ENCODE peak calls at places on chromosomes 3 and 15, in five cellular contexts. P is K562, G is IMR-90, U is GM12878, J is A549. Q is an unnamed sample.
A peak's percentile ranks its signal among the peaks of the same experiment; 100 is the strongest.

GRCh38 chr3:38689774-38690173 is 40.3 kb upstream of the SCN5A start:
- DNase-seq in P (no peak), G (peak; percentile 17), U (no peak), J (no peak), Q (no peak)

GRCh38 chr3:66642015-66642414 is 141.2 kb upstream of the LRIG1 start:
- DNase-seq in P (no peak), G (no peak), U (no peak), J (no peak), Q (no peak)

GRCh38 chr3:39166134-39166710 is 12.8 kb upstream of the CSRNP1 start:
- DNase-seq in P (peak; percentile 71), G (peak; percentile 94), U (no peak), J (peak; percentile 55), Q (no peak)

GRCh38 chr15:33964665-33965040 is 3.6 kb upstream of the CHRM5 start:
- DNase-seq in P (no peak), G (peak; percentile 12), U (no peak), J (no peak), Q (no peak)

GRCh38 chr3:194103475-194103874 is 32.5 kb upstream of the HES1 start:
- DNase-seq in P (no peak), G (no peak), U (no peak), J (no peak), Q (no peak)

GRCh38 chr3:127049390-127049789 is 66.5 kb downstream of the PLXNA1 start:
- DNase-seq in P (no peak), G (no peak), U (no peak), J (peak; percentile 20), Q (no peak)

GRCh38 chr3:98778852-98779379 is 15.8 kb downstream of the ST3GAL6 start:
- DNase-seq in P (no peak), G (peak; percentile 95), U (no peak), J (no peak), Q (no peak)

GRCh38 chr3:195909645-195910498 is 1.5 kb upstream of the TNK2 start:
- DNase-seq in P (peak; percentile 100), G (peak; percentile 61), U (no peak), J (peak; percentile 66), Q (peak; percentile 99)

GRCh38 chr3:54222318-54222717 is 100.0 kb downstream of the CACNA2D3 start:
- DNase-seq in P (no peak), G (no peak), U (no peak), J (peak; percentile 24), Q (no peak)

GRCh38 chr3:54791552-54792156 is 136.2 kb downstream of the LRTM1 start:
- DNase-seq in P (no peak), G (no peak), U (no peak), J (no peak), Q (no peak)

GRCh38 chr15:60727661-60728060 is 248.7 kb upstream of the ICE2 start:
- DNase-seq in P (no peak), G (no peak), U (no peak), J (no peak), Q (no peak)

GRCh38 chr15:64617727-64618126 is 157.3 kb downstream of the ZNF609 start:
- DNase-seq in P (no peak), G (no peak), U (no peak), J (no peak), Q (no peak)

GRCh38 chr3:56754753-56755365 is 46.9 kb downstream of the ARHGEF3 start:
- DNase-seq in P (no peak), G (no peak), U (peak; percentile 34), J (no peak), Q (no peak)

GRCh38 chr3:99931059-99931458 is 113.4 kb downstream of the CMSS1 start:
- DNase-seq in P (no peak), G (no peak), U (no peak), J (no peak), Q (no peak)

GRCh38 chr15:65286069-65286703 is 497 bp downstream of the PARP16 start:
- DNase-seq in P (peak; percentile 43), G (no peak), U (no peak), J (peak; percentile 58), Q (no peak)

GRCh38 chr3:161349529-161350278 is 21.6 kb downstream of the SPTSSB start:
- DNase-seq in P (no peak), G (peak; percentile 76), U (no peak), J (peak; percentile 31), Q (no peak)

GRCh38 chr15:67190813-67191212 is 63.6 kb downstream of the AAGAB start:
- DNase-seq in P (no peak), G (peak; percentile 0), U (no peak), J (peak; percentile 54), Q (no peak)

GRCh38 chr15:52178765-52179164 is 12.4 kb downstream of the GNB5 start:
- DNase-seq in P (no peak), G (no peak), U (no peak), J (no peak), Q (peak; percentile 33)

GRCh38 chr15:48395532-48396011 is 64.3 kb downstream of the DUT start:
- DNase-seq in P (no peak), G (peak; percentile 86), U (no peak), J (no peak), Q (no peak)

GRCh38 chr3:30180305-30181275 is 425.8 kb upstream of the TGFBR2 start:
- DNase-seq in P (no peak), G (no peak), U (no peak), J (no peak), Q (no peak)

GRCh38 chr3:108528459-108529231 is 18.2 kb upstream of the MYH15 start:
- DNase-seq in P (no peak), G (no peak), U (peak; percentile 39), J (no peak), Q (no peak)

DNA sequence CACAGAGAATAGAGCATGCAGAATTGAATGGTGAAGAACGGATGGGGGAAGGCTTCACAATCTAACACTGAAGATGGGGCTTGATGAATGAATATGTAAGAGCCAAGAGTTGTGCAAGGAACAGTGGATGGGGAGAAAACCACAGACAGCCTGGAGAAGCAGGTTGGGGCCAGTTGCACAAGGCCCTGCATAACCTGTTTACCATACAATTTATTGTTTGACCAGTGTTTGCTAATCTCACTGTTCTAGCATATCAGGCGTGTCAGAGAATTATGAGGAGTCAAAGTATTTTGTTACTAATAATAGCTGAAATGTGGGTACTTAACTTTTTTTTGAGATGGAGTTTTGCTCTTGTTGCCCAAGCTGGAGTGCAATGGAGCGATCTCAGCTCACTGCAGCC is 36.4 kb downstream of the LINS1 start:
- DNase-seq in P (no peak), G (no peak), U (no peak), J (no peak), Q (no peak)
- TF ChIP-seq RCOR1 in P (no peak), G (no peak), U (no peak), J (no peak), Q (no peak)

GRCh38 chr3:122689587-122689986 is 8.9 kb downstream of the PARP14 start:
- DNase-seq in P (no peak), G (peak; percentile 39), U (no peak), J (peak; percentile 28), Q (no peak)
- TF ChIP-seq RCOR1 in P (no peak), G (no peak), U (no peak), J (no peak), Q (no peak)

DNA sequence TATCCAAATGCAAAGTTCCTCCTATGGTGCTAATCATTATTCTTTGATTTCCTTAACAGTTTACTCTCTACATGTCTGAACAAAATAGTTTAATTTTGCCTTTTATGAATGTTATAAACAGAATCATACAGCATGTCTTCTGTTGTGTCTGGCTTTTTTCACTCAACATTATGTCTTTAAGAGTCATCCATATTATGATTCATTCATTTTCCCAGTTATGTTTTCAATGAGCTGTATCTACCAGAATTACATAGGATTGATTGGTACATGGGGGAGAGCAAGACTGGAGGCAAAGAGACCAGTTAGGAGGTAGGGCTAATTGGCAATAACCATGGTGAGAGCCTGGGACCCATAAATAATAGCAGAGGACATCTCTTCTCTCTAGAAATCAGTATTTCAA is 16.6 kb upstream of the RAP2B start:
- DNase-seq in P (no peak), G (no peak), U (no peak), J (no peak), Q (no peak)
- TF ChIP-seq RCOR1 in P (no peak), G (no peak), U (no peak), J (no peak), Q (no peak)

GRCh38 chr3:86416334-86416733 is 574.6 kb downstream of the VGLL3 start:
- DNase-seq in P (no peak), G (no peak), U (no peak), J (no peak), Q (no peak)

GRCh38 chr3:86418861-86419260 is 572.1 kb downstream of the VGLL3 start:
- DNase-seq in P (no peak), G (no peak), U (no peak), J (no peak), Q (no peak)

DNA sequence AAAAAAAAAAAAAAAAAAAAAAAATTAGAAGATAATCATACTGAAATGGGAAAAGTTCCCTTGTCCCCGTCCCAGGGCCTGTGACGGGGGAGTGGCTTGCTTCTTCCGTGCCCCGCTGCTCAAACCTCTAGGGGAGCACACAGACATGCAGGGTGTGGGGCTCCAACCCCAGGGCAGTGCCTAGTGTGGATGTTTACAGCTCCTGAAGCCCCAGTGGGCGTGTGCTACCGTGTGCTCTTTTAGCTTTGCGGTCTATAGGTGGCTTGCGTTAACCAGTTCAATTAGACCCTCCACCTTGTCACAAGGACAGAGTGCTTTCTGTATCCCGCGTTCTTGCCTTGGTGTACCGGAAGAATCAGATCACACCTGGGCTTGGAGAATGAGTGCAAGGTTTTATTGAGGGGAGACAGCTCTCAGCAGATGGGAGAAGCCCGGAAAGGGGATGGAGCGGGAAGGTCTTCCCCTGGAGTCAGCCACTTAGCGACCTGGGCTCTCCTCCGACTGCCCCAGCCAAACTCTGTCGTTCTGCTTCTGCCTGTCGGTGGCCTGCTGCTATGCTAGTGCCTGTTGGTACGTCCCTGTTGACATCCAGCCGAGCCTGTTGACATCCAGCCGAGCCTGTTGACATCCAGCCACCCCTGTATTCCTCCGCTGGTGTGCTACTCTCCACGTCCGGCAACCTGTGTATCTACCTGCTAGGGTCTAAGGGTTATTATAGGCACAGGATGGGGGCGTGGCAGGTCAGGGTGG is 569.8 kb downstream of the VGLL3 start:
- DNase-seq in P (no peak), G (no peak), U (no peak), J (no peak), Q (no peak)
- TF ChIP-seq RCOR1 in P (no peak), G (no peak), U (no peak), J (no peak), Q (no peak)

GRCh38 chr3:8668216-8668615 is 23.6 kb upstream of the SSUH2 start:
- DNase-seq in P (no peak), G (peak; percentile 17), U (no peak), J (no peak), Q (no peak)
- TF ChIP-seq RCOR1 in P (no peak), G (no peak), U (no peak), J (no peak), Q (no peak)

GRCh38 chr3:4493931-4494806 is 1.0 kb downstream of the ITPR1 start:
- DNase-seq in P (peak; percentile 46), G (peak; percentile 21), U (no peak), J (peak; percentile 8), Q (peak; percentile 42)
- TF ChIP-seq RCOR1 in P (no peak), G (no peak), U (no peak), J (no peak), Q (no peak)